ENCODE peak calls at places on chromosomes 11 and 22, in four cellular contexts. One of them, this sample, is unnamed.

GRCh38 chr22:40122792-40123191 is 54.9 kb upstream of the TNRC6B start:
- DNase-seq in K562: no peak
- DNase-seq in H1: no peak
- DNase-seq in GM12878: no peak
- DNase-seq in this sample: no peak

GRCh38 chr11:122776546-122776945 is 61.8 kb upstream of the CRTAM start:
- DNase-seq in K562: no peak
- DNase-seq in GM12878: no peak
- DNase-seq in H1: no peak
- DNase-seq in this sample: no peak

GRCh38 chr22:50733521-50734342 is 4.3 kb upstream of the ACR start:
- DNase-seq in GM12878: no peak
- DNase-seq in H1: no peak
- DNase-seq in K562: no peak
- DNase-seq in this sample: no peak

GRCh38 chr11:12390687-12391110 is 13.3 kb downstream of the PARVA start:
- DNase-seq in GM12878: no peak
- DNase-seq in H1: no peak
- DNase-seq in K562: no peak
- DNase-seq in this sample: no peak

GRCh38 chr11:26987726-26988125 is 6.2 kb upstream of the FIBIN start:
- DNase-seq in K562: no peak
- DNase-seq in GM12878: no peak
- DNase-seq in H1: no peak
- DNase-seq in this sample: no peak

GRCh38 chr11:77436969-77437368 is 36.9 kb downstream of the PAK1 start:
- DNase-seq in GM12878: no peak
- DNase-seq in K562: no peak
- DNase-seq in H1: no peak
- DNase-seq in this sample: no peak

GRCh38 chr11:64131657-64132387 is 34.1 kb downstream of the MACROD1 start:
- DNase-seq in H1: no peak
- DNase-seq in GM12878: no peak
- DNase-seq in K562: no peak
- DNase-seq in this sample: peak

GRCh38 chr22:39900306-39901227 is at the start of gene GRAP2:
- DNase-seq in GM12878: peak
- DNase-seq in K562: no peak
- DNase-seq in H1: no peak
- DNase-seq in this sample: no peak

GRCh38 chr11:127054153-127054552 is 53.6 kb upstream of the KIRREL3 start:
- DNase-seq in GM12878: no peak
- DNase-seq in K562: no peak
- DNase-seq in H1: no peak
- DNase-seq in this sample: no peak

GRCh38 chr11:36075053-36075452 is 131.2 kb downstream of the LDLRAD3 start:
- DNase-seq in K562: no peak
- DNase-seq in H1: no peak
- DNase-seq in GM12878: no peak
- DNase-seq in this sample: no peak

GRCh38 chr11:65854161-65854592 is 3.8 kb downstream of the CFL1 start:
- DNase-seq in GM12878: no peak
- DNase-seq in K562: no peak
- DNase-seq in H1: no peak
- DNase-seq in this sample: peak

GRCh38 chr11:73652856-73653559 is 6.6 kb downstream of the PLEKHB1 start:
- DNase-seq in H1: no peak
- DNase-seq in GM12878: no peak
- DNase-seq in K562: no peak
- DNase-seq in this sample: peak

GRCh38 chr11:126456089-126456488 is 100.6 kb downstream of the ST3GAL4 start:
- DNase-seq in K562: no peak
- DNase-seq in GM12878: no peak
- DNase-seq in H1: no peak
- DNase-seq in this sample: no peak

GRCh38 chr11:64650923-64651523 is 60.0 kb downstream of the SLC22A12 start:
- DNase-seq in K562: peak
- DNase-seq in GM12878: no peak
- DNase-seq in H1: no peak
- DNase-seq in this sample: no peak

GRCh38 chr11:77752518-77752917 is 68.0 kb downstream of the RSF1 start:
- DNase-seq in GM12878: no peak
- DNase-seq in K562: no peak
- DNase-seq in H1: peak
- DNase-seq in this sample: no peak

GRCh38 chr11:19577849-19578619 is 134.6 kb upstream of the NAV2 start:
- DNase-seq in GM12878: no peak
- DNase-seq in H1: no peak
- DNase-seq in K562: no peak
- DNase-seq in this sample: no peak

GRCh38 chr11:125454047-125454446 is 42.0 kb downstream of the FEZ1 start:
- DNase-seq in K562: no peak
- DNase-seq in GM12878: no peak
- DNase-seq in H1: no peak
- DNase-seq in this sample: no peak

GRCh38 chr22:44448271-44448780 is 49.7 kb downstream of the RTL6 start:
- DNase-seq in K562: no peak
- DNase-seq in H1: no peak
- DNase-seq in GM12878: no peak
- DNase-seq in this sample: no peak

GRCh38 chr11:61971177-61972111 is 4.0 kb upstream of the FTH1 start:
- DNase-seq in H1: peak
- DNase-seq in K562: peak
- DNase-seq in GM12878: peak
- DNase-seq in this sample: peak

GRCh38 chr11:122170815-122171475 is 54.9 kb upstream of the BLID start:
- DNase-seq in K562: no peak
- DNase-seq in H1: no peak
- DNase-seq in GM12878: no peak
- DNase-seq in this sample: no peak

GRCh38 chr11:42422094-42422493 is 889.7 kb upstream of the API5 start:
- DNase-seq in H1: no peak
- DNase-seq in GM12878: no peak
- DNase-seq in K562: no peak
- DNase-seq in this sample: no peak

GRCh38 chr11:834371-835316 is 1.9 kb downstream of the CD151 start:
- DNase-seq in GM12878: no peak
- DNase-seq in K562: no peak
- DNase-seq in H1: no peak
- DNase-seq in this sample: no peak

GRCh38 chr11:57903011-57903410 is 120.7 kb upstream of the OR9Q1 start:
- DNase-seq in H1: no peak
- DNase-seq in GM12878: no peak
- DNase-seq in K562: no peak
- DNase-seq in this sample: no peak

GRCh38 chr11:67289651-67290479 is 762 bp downstream of the ANKRD13D start:
- DNase-seq in GM12878: no peak
- DNase-seq in K562: no peak
- DNase-seq in H1: no peak
- DNase-seq in this sample: no peak

GRCh38 chr11:122344281-122344680 is 228.3 kb upstream of the BLID start:
- DNase-seq in H1: no peak
- DNase-seq in K562: no peak
- DNase-seq in GM12878: no peak
- DNase-seq in this sample: no peak

GRCh38 chr11:118147502-118147901 is 5.1 kb downstream of the SCN4B start:
- DNase-seq in H1: no peak
- DNase-seq in GM12878: no peak
- DNase-seq in K562: no peak
- DNase-seq in this sample: no peak

GRCh38 chr11:5736396-5736795 is at the start of gene OR56B1:
- DNase-seq in K562: no peak
- DNase-seq in GM12878: no peak
- DNase-seq in H1: no peak
- DNase-seq in this sample: no peak

GRCh38 chr22:43390166-43390565 is 21.6 kb upstream of the MPPED1 start:
- DNase-seq in K562: no peak
- DNase-seq in GM12878: no peak
- DNase-seq in H1: no peak
- DNase-seq in this sample: no peak

GRCh38 chr11:5196067-5196466 is 4.4 kb downstream of the OR51V1 start:
- DNase-seq in GM12878: no peak
- DNase-seq in H1: no peak
- DNase-seq in K562: peak
- DNase-seq in this sample: no peak

DNA sequence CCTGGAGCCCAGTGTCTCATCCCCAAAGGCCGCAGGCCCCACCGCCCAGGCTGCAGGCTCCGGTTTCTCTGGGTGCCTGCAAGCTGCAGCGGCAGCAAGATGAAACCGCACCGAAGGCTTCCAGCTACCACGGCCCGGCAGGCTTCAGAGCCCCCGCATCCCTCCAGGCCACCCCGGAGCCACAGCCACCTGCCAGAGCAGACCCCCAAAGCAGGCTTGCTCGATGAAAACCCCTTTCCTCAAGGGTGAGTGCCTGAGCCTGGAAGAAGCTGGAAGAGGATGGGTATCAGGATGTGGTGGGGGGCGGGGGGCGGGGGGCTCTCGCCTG is 24.5 kb upstream of the GNB1L start:
- DNase-seq in H1: no peak
- DNase-seq in GM12878: no peak
- DNase-seq in K562: no peak
- DNase-seq in this sample: no peak
- TF ChIP-seq CREB1 in H1: no peak
- TF ChIP-seq CREB1 in GM12878: no peak
- TF ChIP-seq CREB1 in K562: no peak
- TF ChIP-seq CREB1 in this sample: no peak

DNA sequence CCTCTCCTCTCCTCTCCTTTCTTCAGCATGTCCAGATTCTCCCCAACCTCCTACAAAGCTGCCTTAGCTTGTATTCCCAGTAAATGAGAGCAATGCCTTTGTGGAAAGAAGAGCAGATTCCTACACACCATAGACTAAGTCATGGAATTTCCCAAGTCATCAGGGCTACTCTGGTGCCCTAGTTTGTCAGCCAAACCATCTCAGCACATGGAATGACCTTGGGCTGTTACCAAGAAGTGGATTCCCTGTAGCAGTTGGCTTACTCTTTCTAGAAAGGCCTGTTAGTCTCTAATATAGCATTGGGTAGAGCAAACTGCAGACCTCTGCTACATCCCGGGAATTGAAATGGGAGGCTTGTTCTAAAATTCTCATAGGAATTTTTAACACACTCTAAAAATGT is 108.9 kb upstream of the OLFML1 start:
- DNase-seq in K562: no peak
- DNase-seq in GM12878: no peak
- DNase-seq in H1: no peak
- DNase-seq in this sample: no peak
- TF ChIP-seq CEBPB in K562: no peak
- TF ChIP-seq CEBPB in GM12878: no peak
- TF ChIP-seq CEBPB in H1: no peak
- TF ChIP-seq CEBPB in this sample: no peak

GRCh38 chr11:94493443-94494199 is at the start of the genes ANKRD49 and MRE11:
- DNase-seq in K562: peak
- DNase-seq in H1: peak
- DNase-seq in GM12878: peak
- DNase-seq in this sample: peak
- TF ChIP-seq POLR2A in K562: peak
- TF ChIP-seq POLR2A in H1: peak
- TF ChIP-seq POLR2A in GM12878: peak
- TF ChIP-seq POLR2A in this sample: peak

DNA sequence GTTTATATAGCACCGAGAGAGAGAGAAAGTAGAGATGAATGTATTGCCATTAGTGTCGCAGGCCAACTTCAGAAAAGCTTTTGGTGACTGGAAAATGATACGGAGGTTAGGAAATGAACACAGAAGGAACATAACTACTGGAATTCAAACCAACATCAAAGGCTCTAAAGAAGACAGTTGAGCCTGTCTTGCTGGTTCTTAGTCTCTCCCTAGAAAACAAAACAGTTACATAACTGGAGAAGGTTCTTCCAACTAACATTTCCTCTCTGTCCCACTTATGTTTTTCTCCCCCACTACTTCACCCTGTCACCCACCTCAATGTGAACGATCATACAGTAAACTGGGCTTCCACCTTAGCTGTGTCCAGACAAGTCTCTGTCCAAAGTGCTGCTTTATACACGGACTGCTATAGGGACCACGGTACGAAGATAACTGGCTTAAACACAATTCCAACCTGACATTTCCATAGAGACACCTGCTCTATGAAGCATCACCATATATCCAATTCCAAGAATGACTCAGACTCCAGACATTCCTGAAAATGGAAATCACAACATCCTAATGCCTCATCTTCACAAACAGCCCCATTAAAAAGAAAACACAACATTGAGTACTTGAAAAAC is 85.2 kb upstream of the ARHGAP32 start:
- DNase-seq in GM12878: no peak
- DNase-seq in K562: no peak
- DNase-seq in H1: no peak
- DNase-seq in this sample: peak
- TF ChIP-seq CREB1 in GM12878: no peak
- TF ChIP-seq CREB1 in K562: no peak
- TF ChIP-seq CREB1 in H1: no peak
- TF ChIP-seq CREB1 in this sample: no peak

DNA sequence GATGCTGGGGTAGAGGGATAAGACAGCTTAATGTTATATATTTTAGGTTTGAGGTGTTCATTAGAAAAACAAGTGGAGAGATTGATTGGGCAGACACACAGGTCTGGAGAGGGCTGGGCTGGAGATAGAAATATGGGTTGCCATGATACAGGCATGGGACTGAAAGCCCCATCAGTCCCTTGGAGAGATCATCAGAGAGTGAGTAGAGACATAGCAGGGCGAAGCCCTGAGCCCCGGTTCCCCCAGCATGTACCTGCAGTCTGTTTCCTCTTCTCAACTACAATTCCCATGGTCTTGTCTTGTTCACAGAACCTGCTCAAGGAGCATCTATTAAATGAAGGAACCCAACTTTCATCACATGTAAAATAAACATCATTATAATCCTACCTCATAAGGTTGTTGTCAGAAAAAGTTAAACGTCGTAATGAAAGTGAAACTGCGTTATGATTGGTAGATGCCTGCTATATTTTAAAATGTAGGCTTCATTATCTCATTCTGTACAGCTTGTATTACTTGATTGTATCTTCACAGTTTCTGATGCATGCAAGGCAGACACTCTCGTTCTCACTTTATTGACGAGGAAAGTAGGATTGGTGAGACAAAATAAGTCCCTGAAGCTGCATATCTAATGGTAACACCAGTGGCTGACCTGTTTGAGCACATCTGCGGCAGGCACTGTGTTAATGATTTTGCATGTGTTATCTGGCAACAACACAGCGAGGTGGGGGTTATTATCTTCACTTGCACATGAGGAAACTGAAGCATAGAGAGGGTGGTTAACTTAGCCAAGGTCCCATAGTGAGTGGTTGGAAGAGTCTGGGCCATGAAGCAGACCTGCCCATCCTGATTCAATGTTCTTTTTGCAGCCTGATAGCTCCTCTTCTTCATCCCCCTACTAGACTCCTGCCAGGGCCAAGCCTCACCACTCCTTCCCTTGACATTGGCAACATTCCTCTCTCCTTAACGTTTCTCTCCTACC is 63.5 kb downstream of the ENDOD1 start:
- DNase-seq in K562: peak
- DNase-seq in GM12878: peak
- DNase-seq in H1: no peak
- DNase-seq in this sample: no peak
- TF ChIP-seq CEBPB in K562: no peak
- TF ChIP-seq CEBPB in GM12878: no peak
- TF ChIP-seq CEBPB in H1: no peak
- TF ChIP-seq CEBPB in this sample: no peak

This sample was measured in HepG2.